ENCODE peak calls at places on chromosome 16, in eight cellular contexts. One of them, this sample, is unnamed.

GRCh38 chr16:3674513-3675295 is 20.2 kb downstream of the DNASE1 start:
- DNase-seq in sigmoid colon: no peak
- DNase-seq in uterus: no peak
- DNase-seq in A549: no peak
- DNase-seq in IMR-90: no peak
- DNase-seq in spleen: no peak
- DNase-seq in tibial nerve: no peak
- DNase-seq in heart left ventricle: peak
- DNase-seq in this sample: no peak

GRCh38 chr16:78227855-78228254 is 128.4 kb downstream of the WWOX start:
- DNase-seq in sigmoid colon: no peak
- DNase-seq in uterus: no peak
- DNase-seq in A549: no peak
- DNase-seq in IMR-90: no peak
- DNase-seq in spleen: no peak
- DNase-seq in tibial nerve: no peak
- DNase-seq in heart left ventricle: no peak
- DNase-seq in this sample: no peak

GRCh38 chr16:27405546-27406451 is 3.8 kb downstream of the IL21R start:
- DNase-seq in sigmoid colon: no peak
- DNase-seq in uterus: no peak
- DNase-seq in A549: no peak
- DNase-seq in IMR-90: peak
- DNase-seq in spleen: no peak
- DNase-seq in tibial nerve: no peak
- DNase-seq in heart left ventricle: no peak
- DNase-seq in this sample: no peak

GRCh38 chr16:8961811-8962390 is 1.8 kb downstream of the USP7 start:
- DNase-seq in sigmoid colon: no peak
- DNase-seq in uterus: no peak
- DNase-seq in A549: no peak
- DNase-seq in IMR-90: no peak
- DNase-seq in spleen: no peak
- DNase-seq in tibial nerve: no peak
- DNase-seq in heart left ventricle: no peak
- DNase-seq in this sample: no peak

GRCh38 chr16:87855852-87856715 is 13.2 kb downstream of the SLC7A5 start:
- DNase-seq in sigmoid colon: peak
- DNase-seq in uterus: no peak
- DNase-seq in A549: peak
- DNase-seq in IMR-90: peak
- DNase-seq in spleen: peak
- DNase-seq in tibial nerve: no peak
- DNase-seq in heart left ventricle: peak
- DNase-seq in this sample: peak

GRCh38 chr16:53515259-53515658 is 12.2 kb upstream of the AKTIP start:
- DNase-seq in sigmoid colon: peak
- DNase-seq in uterus: no peak
- DNase-seq in A549: no peak
- DNase-seq in IMR-90: peak
- DNase-seq in spleen: no peak
- DNase-seq in tibial nerve: no peak
- DNase-seq in heart left ventricle: no peak
- DNase-seq in this sample: no peak

GRCh38 chr16:31179153-31179746 is 689 bp upstream of the FUS start:
- DNase-seq in sigmoid colon: no peak
- DNase-seq in uterus: no peak
- DNase-seq in A549: no peak
- DNase-seq in IMR-90: no peak
- DNase-seq in spleen: no peak
- DNase-seq in tibial nerve: no peak
- DNase-seq in heart left ventricle: no peak
- DNase-seq in this sample: no peak

GRCh38 chr16:58124601-58124915 is 4.6 kb downstream of the CFAP20 start:
- DNase-seq in sigmoid colon: no peak
- DNase-seq in uterus: no peak
- DNase-seq in A549: no peak
- DNase-seq in IMR-90: peak
- DNase-seq in spleen: no peak
- DNase-seq in tibial nerve: no peak
- DNase-seq in heart left ventricle: no peak
- DNase-seq in this sample: no peak

GRCh38 chr16:25210758-25211157 is 6.0 kb upstream of the AQP8 start:
- DNase-seq in sigmoid colon: no peak
- DNase-seq in uterus: no peak
- DNase-seq in A549: no peak
- DNase-seq in IMR-90: peak
- DNase-seq in spleen: no peak
- DNase-seq in tibial nerve: no peak
- DNase-seq in heart left ventricle: no peak
- DNase-seq in this sample: no peak

DNA sequence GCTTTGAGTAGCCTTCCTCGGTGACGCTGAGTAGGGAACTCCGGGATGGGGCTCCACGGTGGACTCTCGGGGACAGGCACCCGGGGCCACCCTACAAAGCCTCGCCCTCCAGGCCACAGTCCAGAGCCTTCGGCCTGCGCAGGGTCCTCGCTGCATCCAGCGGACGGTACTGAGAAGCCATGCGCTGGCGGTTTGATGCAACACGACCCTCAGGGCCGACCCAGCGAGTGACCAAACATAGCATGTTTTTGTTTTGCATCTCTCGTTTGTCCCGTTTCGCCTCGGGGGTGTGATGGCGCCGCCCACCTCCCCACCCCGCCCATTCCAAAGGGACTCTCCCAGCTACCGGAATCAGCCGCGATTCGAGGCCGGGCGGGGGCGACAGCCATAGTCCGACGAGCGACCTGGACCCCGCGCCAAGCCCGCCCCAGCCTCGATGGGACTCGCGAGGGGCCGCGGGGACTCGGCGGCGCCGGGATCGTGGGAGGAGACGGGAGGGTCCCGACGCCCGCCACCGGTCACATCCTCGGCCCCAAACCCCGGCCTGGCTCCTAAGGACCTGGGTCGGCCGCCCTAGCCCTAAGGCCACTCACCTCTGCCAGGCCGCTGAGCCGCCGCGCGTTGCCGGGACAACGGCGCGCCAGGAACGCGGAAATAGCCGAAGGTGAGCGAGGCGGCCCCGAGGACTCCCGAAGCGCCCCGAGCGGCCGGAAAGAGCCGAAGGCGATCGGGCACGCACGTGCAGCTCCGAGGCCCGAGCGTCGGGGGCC is 1.6 kb downstream of the IFT140 start:
- DNase-seq in sigmoid colon: peak
- DNase-seq in uterus: peak
- DNase-seq in A549: peak
- DNase-seq in IMR-90: peak
- DNase-seq in spleen: peak
- DNase-seq in tibial nerve: peak
- DNase-seq in heart left ventricle: peak
- DNase-seq in this sample: peak
- TF ChIP-seq POLR2A in sigmoid colon: no peak
- TF ChIP-seq POLR2A in uterus: no peak
- TF ChIP-seq POLR2A in A549: peak
- TF ChIP-seq POLR2A in IMR-90: peak
- TF ChIP-seq POLR2A in spleen: no peak
- TF ChIP-seq POLR2A in tibial nerve: peak
- TF ChIP-seq POLR2A in heart left ventricle: no peak
- TF ChIP-seq POLR2A in this sample: no peak

GRCh38 chr16:84369105-84369504 is 767 bp downstream of the ATP2C2 start:
- DNase-seq in sigmoid colon: no peak
- DNase-seq in uterus: no peak
- DNase-seq in A549: no peak
- DNase-seq in IMR-90: no peak
- DNase-seq in spleen: no peak
- DNase-seq in tibial nerve: no peak
- DNase-seq in heart left ventricle: no peak
- DNase-seq in this sample: no peak

GRCh38 chr16:84369938-84370627 is 1.7 kb downstream of the ATP2C2 start:
- DNase-seq in sigmoid colon: no peak
- DNase-seq in uterus: no peak
- DNase-seq in A549: no peak
- DNase-seq in IMR-90: no peak
- DNase-seq in spleen: no peak
- DNase-seq in tibial nerve: no peak
- DNase-seq in heart left ventricle: no peak
- DNase-seq in this sample: no peak

GRCh38 chr16:84367750-84368320 is 503 bp upstream of the ATP2C2 start:
- DNase-seq in sigmoid colon: no peak
- DNase-seq in uterus: no peak
- DNase-seq in A549: no peak
- DNase-seq in IMR-90: no peak
- DNase-seq in spleen: peak
- DNase-seq in tibial nerve: no peak
- DNase-seq in heart left ventricle: no peak
- DNase-seq in this sample: peak

GRCh38 chr16:84367297-84367680 is 1.0 kb upstream of the ATP2C2 start:
- DNase-seq in sigmoid colon: no peak
- DNase-seq in uterus: no peak
- DNase-seq in A549: no peak
- DNase-seq in IMR-90: no peak
- DNase-seq in spleen: peak
- DNase-seq in tibial nerve: no peak
- DNase-seq in heart left ventricle: no peak
- DNase-seq in this sample: peak

DNA sequence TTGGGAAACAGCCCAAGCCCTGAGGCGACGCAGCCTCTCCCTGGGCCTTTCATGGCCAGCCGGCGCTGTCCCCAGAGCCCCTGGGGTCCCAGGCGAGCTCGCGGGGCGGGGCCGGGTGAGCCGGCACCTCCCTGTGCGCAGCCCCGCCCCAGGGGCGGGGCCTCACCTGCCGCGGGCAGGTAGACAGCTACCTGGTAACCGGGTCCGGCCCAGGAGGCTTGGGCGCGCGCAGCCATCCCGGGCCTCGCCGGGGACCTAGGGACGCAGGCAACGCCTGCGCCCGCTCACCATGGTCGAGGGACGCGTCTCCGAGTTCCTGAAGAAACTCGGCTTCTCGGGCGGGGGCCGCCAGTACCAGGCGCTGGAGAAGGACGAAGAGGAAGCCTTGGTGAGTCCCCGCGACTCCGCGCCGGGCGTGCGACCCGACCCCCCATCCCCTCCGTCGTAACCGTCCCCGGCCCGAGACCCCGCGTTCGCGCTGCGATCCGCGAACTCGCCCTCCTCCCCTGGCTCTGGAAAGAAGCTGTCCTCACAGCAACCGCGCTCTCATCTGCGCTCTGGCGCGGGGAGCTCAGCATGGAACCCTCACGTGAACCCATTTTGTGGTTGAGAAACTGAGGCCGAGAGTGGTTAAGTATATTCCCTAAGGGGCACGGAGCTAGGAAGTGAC is at the start of gene ATP2C2:
- DNase-seq in sigmoid colon: no peak
- DNase-seq in uterus: no peak
- DNase-seq in A549: no peak
- DNase-seq in IMR-90: no peak
- DNase-seq in spleen: peak
- DNase-seq in tibial nerve: no peak
- DNase-seq in heart left ventricle: no peak
- DNase-seq in this sample: peak
- TF ChIP-seq POLR2A in sigmoid colon: no peak
- TF ChIP-seq POLR2A in uterus: no peak
- TF ChIP-seq POLR2A in A549: no peak
- TF ChIP-seq POLR2A in IMR-90: no peak
- TF ChIP-seq POLR2A in spleen: no peak
- TF ChIP-seq POLR2A in tibial nerve: no peak
- TF ChIP-seq POLR2A in heart left ventricle: no peak
- TF ChIP-seq POLR2A in this sample: no peak

GRCh38 chr16:89892055-89892630 is 18.8 kb downstream of the TCF25 start:
- DNase-seq in sigmoid colon: no peak
- DNase-seq in uterus: no peak
- DNase-seq in A549: no peak
- DNase-seq in IMR-90: no peak
- DNase-seq in spleen: no peak
- DNase-seq in tibial nerve: no peak
- DNase-seq in heart left ventricle: no peak
- DNase-seq in this sample: no peak

GRCh38 chr16:89895482-89896250 is 22.3 kb downstream of the TCF25 start:
- DNase-seq in sigmoid colon: no peak
- DNase-seq in uterus: no peak
- DNase-seq in A549: no peak
- DNase-seq in IMR-90: no peak
- DNase-seq in spleen: no peak
- DNase-seq in tibial nerve: no peak
- DNase-seq in heart left ventricle: no peak
- DNase-seq in this sample: no peak

GRCh38 chr16:89890886-89891657 is 17.7 kb downstream of the TCF25 start:
- DNase-seq in sigmoid colon: no peak
- DNase-seq in uterus: no peak
- DNase-seq in A549: no peak
- DNase-seq in IMR-90: no peak
- DNase-seq in spleen: no peak
- DNase-seq in tibial nerve: no peak
- DNase-seq in heart left ventricle: no peak
- DNase-seq in this sample: no peak

GRCh38 chr16:89892635-89893034 is 19.2 kb downstream of the TCF25 start:
- DNase-seq in sigmoid colon: no peak
- DNase-seq in uterus: no peak
- DNase-seq in A549: no peak
- DNase-seq in IMR-90: no peak
- DNase-seq in spleen: no peak
- DNase-seq in tibial nerve: no peak
- DNase-seq in heart left ventricle: no peak
- DNase-seq in this sample: no peak

GRCh38 chr16:89893642-89894548 is 20.5 kb downstream of the TCF25 start:
- DNase-seq in sigmoid colon: no peak
- DNase-seq in uterus: no peak
- DNase-seq in A549: no peak
- DNase-seq in IMR-90: no peak
- DNase-seq in spleen: no peak
- DNase-seq in tibial nerve: no peak
- DNase-seq in heart left ventricle: no peak
- DNase-seq in this sample: no peak
- TF ChIP-seq POLR2A in sigmoid colon: no peak
- TF ChIP-seq POLR2A in uterus: no peak
- TF ChIP-seq POLR2A in A549: no peak
- TF ChIP-seq POLR2A in IMR-90: no peak
- TF ChIP-seq POLR2A in spleen: no peak
- TF ChIP-seq POLR2A in tibial nerve: no peak
- TF ChIP-seq POLR2A in heart left ventricle: no peak
- TF ChIP-seq POLR2A in this sample: no peak

DNA sequence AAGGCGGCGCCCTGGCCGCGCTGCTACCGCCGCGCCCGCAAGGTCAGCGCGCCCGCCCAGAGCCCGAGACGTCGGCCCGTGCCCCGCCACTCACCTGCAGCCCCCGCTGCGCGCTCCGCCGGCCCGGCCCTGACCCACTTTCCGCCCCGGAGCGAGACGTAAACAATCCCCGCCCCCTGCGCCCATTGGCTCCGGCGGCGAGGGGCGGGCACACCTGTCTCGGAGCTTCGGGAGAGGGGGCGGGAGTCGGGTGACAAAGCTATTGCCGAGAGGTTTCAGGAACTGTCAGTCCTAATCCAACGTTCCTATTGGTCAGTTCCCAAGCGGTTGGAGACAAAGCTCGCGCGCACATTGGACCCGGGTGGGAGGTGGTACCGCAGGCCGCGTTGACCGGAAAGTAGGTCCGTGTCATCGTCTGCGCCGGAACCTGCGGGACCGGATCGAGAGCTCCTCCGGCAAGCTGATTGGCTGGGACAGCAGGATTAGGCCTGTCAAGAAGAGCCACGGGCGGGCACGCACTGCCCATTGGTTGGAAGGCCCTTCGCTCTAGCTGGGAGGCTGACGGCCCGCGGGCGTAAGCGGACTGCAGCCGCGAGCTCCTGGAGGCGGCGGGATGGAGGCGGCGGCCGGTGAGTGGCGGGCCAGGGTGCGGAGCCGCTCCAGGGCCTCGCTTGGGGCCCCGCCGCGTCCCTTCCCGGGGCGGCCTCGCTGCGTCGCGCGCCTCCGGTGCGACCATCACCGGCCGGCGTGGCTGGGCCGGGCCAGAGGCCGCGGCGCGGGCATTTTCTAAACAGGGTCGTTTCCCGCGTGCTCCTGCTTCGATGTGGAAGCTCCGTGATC is at the start of the genes NUBP2 and SPSB3:
- DNase-seq in sigmoid colon: peak
- DNase-seq in uterus: peak
- DNase-seq in A549: peak
- DNase-seq in IMR-90: peak
- DNase-seq in spleen: peak
- DNase-seq in tibial nerve: peak
- DNase-seq in heart left ventricle: peak
- DNase-seq in this sample: peak
- TF ChIP-seq POLR2A in sigmoid colon: no peak
- TF ChIP-seq POLR2A in uterus: peak
- TF ChIP-seq POLR2A in A549: peak
- TF ChIP-seq POLR2A in IMR-90: no peak
- TF ChIP-seq POLR2A in spleen: peak
- TF ChIP-seq POLR2A in tibial nerve: peak
- TF ChIP-seq POLR2A in heart left ventricle: peak
- TF ChIP-seq POLR2A in this sample: no peak

This sample was measured in stomach.